ENCODE peak calls at places on chromosome 2, in six cellular contexts. F is left lung, K is body of pancreas, Z is lower lobe of right lung, I is hepatocyte, H is SK-N-SH. G is an unnamed sample. For H3K9me3 and H3K4me1, the result is how much of the 10 kb centered on the place peaks cover.

GRCh38 chr2:159090514-159091201 is 122.2 kb downstream of the TANC1 start:
- DNase-seq in F (no peak), K (peak), Z (no peak), I (no peak), H (no peak), G (no peak)

GRCh38 chr2:197145471-197146056 is 165.0 kb downstream of the ANKRD44 start:
- DNase-seq in F (no peak), K (no peak), Z (no peak), I (no peak), H (no peak), G (no peak)

GRCh38 chr2:169050476-169051240 is 18.7 kb upstream of the DHRS9 start:
- DNase-seq in F (no peak), K (no peak), Z (no peak), I (no peak), H (no peak), G (no peak)

GRCh38 chr2:23788100-23788499 is 138.8 kb downstream of the ATAD2B start:
- DNase-seq in F (no peak), K (no peak), Z (no peak), I (no peak), H (no peak), G (no peak)

GRCh38 chr2:232628466-232629200 is 4.8 kb upstream of the EFHD1 start:
- DNase-seq in F (peak), K (no peak), Z (no peak), I (no peak), H (no peak), G (no peak)

GRCh38 chr2:32851777-32852439 is 94.8 kb upstream of the LTBP1 start:
- DNase-seq in F (no peak), K (no peak), Z (no peak), I (no peak), H (no peak), G (no peak)

GRCh38 chr2:156400704-156401678 is 35.2 kb upstream of the GPD2 start:
- DNase-seq in F (no peak), K (peak), Z (peak), I (peak), H (peak), G (peak)

GRCh38 chr2:163157411-163157810 is 318.8 kb upstream of the KCNH7 start:
- DNase-seq in F (no peak), K (no peak), Z (no peak), I (no peak), H (no peak), G (no peak)

GRCh38 chr2:76170856-76171255 is 460.1 kb upstream of the GCFC2 start:
- DNase-seq in F (no peak), K (no peak), Z (no peak), I (no peak), H (no peak), G (no peak)

GRCh38 chr2:31430439-31431165 is 16.1 kb upstream of the XDH start:
- DNase-seq in F (no peak), K (no peak), Z (no peak), I (no peak), H (no peak), G (no peak)

GRCh38 chr2:196291418-196291817 is 120.0 kb upstream of the STK17B start:
- DNase-seq in F (no peak), K (no peak), Z (no peak), I (no peak), H (no peak), G (no peak)

GRCh38 chr2:44118257-44118656 is 50.4 kb upstream of the PPM1B start:
- DNase-seq in F (no peak), K (no peak), Z (no peak), I (no peak), H (no peak), G (no peak)

GRCh38 chr2:95121150-95121494 is 486 bp downstream of the MRPS5 start:
- DNase-seq in F (no peak), K (no peak), Z (no peak), I (no peak), H (no peak), G (peak)

GRCh38 chr2:13009027-13009426 is 292.3 kb downstream of the TRIB2 start:
- DNase-seq in F (no peak), K (no peak), Z (no peak), I (no peak), H (no peak), G (no peak)

GRCh38 chr2:222049946-222050345 is 248.9 kb downstream of the PAX3 start:
- DNase-seq in F (no peak), K (no peak), Z (no peak), I (no peak), H (no peak), G (no peak)

GRCh38 chr2:101790856-101791255 is 93.3 kb downstream of the MAP4K4 start:
- DNase-seq in F (no peak), K (no peak), Z (no peak), I (no peak), H (no peak), G (no peak)

GRCh38 chr2:216090369-216090786 is 8.7 kb downstream of the TMEM169 start:
- DNase-seq in F (no peak), K (no peak), Z (no peak), I (no peak), H (no peak), G (no peak)

GRCh38 chr2:168722592-168722991 is 79.8 kb upstream of the NOSTRIN start:
- DNase-seq in F (no peak), K (no peak), Z (no peak), I (no peak), H (no peak), G (no peak)

GRCh38 chr2:197274349-197274748 is 36.2 kb downstream of the ANKRD44 start:
- DNase-seq in F (no peak), K (no peak), Z (no peak), I (no peak), H (no peak), G (no peak)

GRCh38 chr2:85015653-85016360 is 44.8 kb downstream of the KCMF1 start:
- DNase-seq in F (no peak), K (no peak), Z (no peak), I (no peak), H (no peak), G (no peak)

GRCh38 chr2:240347373-240347940 is 88.0 kb upstream of the GPC1 start:
- DNase-seq in F (peak), K (no peak), Z (no peak), I (no peak), H (no peak), G (no peak)

GRCh38 chr2:166334800-166335199 is 40.9 kb downstream of the SCN9A start:
- DNase-seq in F (no peak), K (no peak), Z (no peak), I (no peak), H (no peak), G (no peak)

GRCh38 chr2:69376385-69376784 is 10.6 kb downstream of the GFPT1 start:
- DNase-seq in F (no peak), K (no peak), Z (no peak), I (no peak), H (no peak), G (no peak)

GRCh38 chr2:9803023-9803805 is 40.1 kb upstream of the TAF1B start:
- DNase-seq in F (peak), K (peak), Z (no peak), I (peak), H (no peak), G (no peak)

GRCh38 chr2:181268174-181268867 is 188.9 kb upstream of the ITGA4 start:
- DNase-seq in F (no peak), K (no peak), Z (no peak), I (no peak), H (no peak), G (no peak)

GRCh38 chr2:191150451-191151314 is at the start of gene STAT4:
- DNase-seq in F (peak), K (peak), Z (peak), I (peak), H (peak), G (peak)

GRCh38 chr2:163554864-163555263 is 180.9 kb downstream of the FIGN start:
- DNase-seq in F (no peak), K (no peak), Z (no peak), I (no peak), H (no peak), G (no peak)

GRCh38 chr2:23599691-23600090 is 214.7 kb downstream of the KLHL29 start:
- DNase-seq in F (no peak), K (no peak), Z (peak), I (no peak), H (no peak), G (no peak)

GRCh38 chr2:48717826-48718225 is 37.7 kb downstream of the LHCGR start:
- DNase-seq in F (no peak), K (no peak), Z (no peak), I (no peak), H (no peak), G (no peak)

GRCh38 chr2:53964987-53965687 is 5.7 kb downstream of the PSME4 start:
- DNase-seq in F (no peak), K (no peak), Z (no peak), I (no peak), H (no peak), G (no peak)

GRCh38 chr2:98476192-98476868 is 31.7 kb downstream of the INPP4A start:
- DNase-seq in F (no peak), K (peak), Z (no peak), I (no peak), H (no peak), G (no peak)

DNA sequence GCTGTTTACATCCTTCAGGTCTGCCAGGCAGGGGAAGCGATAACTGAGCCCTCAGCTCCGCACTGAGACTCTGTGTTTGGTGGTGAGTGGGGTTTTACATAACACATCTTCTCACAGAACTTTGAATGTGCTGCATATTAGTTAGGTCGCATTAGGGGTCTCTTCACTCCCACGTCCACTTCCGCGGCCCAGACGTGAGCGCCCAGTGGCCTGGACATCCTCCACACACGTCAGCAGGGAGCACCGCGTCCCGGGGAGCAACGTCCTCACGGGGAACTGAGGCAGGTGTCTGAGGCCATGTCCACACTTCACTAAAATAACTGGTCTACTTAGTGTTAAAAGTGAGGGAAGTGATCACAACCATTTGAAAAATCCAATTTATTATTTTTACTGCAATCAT is 100.4 kb upstream of the SATB2 start:
- DNase-seq in F (peak), K (no peak), Z (no peak), I (no peak), H (no peak), G (no peak)
- H3K9me3 ChIP-seq in F (under half), K (under half), Z (under half), I (under half), H (under half), G (under half)

GRCh38 chr2:207156045-207156444 is 9.7 kb downstream of the KLF7 start:
- DNase-seq in F (no peak), K (no peak), Z (no peak), I (no peak), H (no peak), G (no peak)
- H3K27ac ChIP-seq in F (no peak), K (no peak), Z (no peak), I (no peak), H (peak), G (no peak)

GRCh38 chr2:71174207-71174606 is 43.8 kb downstream of the MPHOSPH10 start:
- DNase-seq in F (no peak), K (no peak), Z (no peak), I (no peak), H (no peak), G (no peak)

DNA sequence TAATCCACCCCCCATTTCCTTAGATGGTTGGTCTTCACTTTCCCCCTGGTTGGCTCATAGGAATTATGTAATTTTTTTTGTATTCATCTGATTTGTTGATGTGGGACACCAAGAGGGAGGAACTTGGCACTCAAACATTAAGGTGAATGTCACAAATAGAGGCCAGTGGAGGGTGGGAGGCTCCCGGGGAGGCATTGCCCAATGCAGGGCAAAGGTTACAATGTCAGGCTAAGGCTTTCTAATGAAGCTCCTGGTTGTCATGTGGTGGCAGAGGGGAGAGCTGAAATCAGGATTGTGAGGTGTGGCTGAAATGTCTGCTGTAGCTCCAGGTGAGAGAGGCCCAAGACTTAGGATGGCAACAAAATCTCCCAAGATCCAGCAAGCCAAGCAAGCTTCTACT is 42.7 kb downstream of the MPHOSPH10 start:
- DNase-seq in F (no peak), K (no peak), Z (no peak), I (no peak), H (no peak), G (no peak)
- H3K4me1 ChIP-seq in F (under half), K (under half), Z (under half), I (under half), H (under half), G (under half)

DNA sequence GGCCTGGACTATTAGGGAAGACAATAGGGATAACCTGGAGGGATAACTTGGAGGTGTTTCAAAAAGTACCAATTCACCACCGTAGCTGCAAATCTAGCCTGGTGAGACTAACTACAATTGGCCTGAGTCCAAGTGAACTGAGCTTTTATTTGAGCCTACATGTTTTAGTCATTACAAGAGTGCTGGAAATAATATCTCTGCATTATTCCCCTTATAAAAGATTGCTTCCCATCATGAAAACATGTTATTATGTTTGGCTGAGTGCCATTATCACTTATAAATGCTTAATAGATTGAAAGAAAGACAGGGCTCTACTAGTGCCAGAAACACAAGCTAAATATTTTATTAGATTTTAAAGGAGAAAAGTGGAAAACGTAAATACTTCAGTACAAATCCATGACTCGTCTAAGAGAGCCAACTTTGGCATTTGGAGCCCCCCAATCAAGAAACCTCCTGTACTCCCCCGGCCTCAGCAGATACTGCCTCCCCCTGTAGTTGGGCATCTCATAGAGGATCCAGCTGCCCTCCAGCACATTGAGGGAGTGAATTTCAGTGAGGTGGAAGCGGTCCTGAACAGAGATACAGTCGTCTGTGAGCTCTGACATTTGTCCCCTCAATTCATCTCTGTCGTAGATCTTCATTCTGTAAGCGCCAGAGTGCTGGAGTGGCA is 3.6 kb downstream of the CRYGB start:
- DNase-seq in F (no peak), K (no peak), Z (no peak), I (no peak), H (peak), G (no peak)
- H3K9me3 ChIP-seq in F (under half), K (under half), Z (under half), I (under half), H (under half), G (under half)

GRCh38 chr2:120480346-120480902 is 134.5 kb downstream of the INHBB start:
- DNase-seq in F (no peak), K (peak), Z (no peak), I (no peak), H (no peak), G (no peak)
- H3K27ac ChIP-seq in F (no peak), K (no peak), Z (no peak), I (no peak), H (no peak), G (no peak)

GRCh38 chr2:119178811-119179601 is 20.5 kb upstream of the C1QL2 start:
- DNase-seq in F (no peak), K (peak), Z (no peak), I (no peak), H (no peak), G (no peak)
- H3K4me1 ChIP-seq in F (under half), K (under half), Z (under half), I (under half), H (under half), G (under half)

DNA sequence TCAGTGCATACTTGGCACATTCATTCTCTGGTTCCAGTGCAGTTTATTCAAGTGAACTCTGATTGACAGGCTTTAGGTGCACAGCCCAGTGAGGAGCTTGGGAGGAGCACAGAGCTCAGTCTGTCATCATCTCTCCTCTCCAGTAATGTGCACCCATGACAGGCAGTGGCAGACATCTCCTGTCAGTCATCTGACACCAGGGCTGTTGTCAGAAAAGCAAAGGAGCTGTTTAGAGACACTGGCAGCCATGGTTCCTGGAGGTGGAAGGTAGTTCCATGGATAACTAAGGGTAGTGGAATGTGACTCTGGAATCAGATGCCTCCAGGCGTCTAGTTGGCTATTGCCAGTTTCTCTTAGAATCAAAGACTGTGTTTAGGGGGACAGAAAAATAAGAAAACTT is 308.8 kb downstream of the DCDC2C start:
- DNase-seq in F (no peak), K (no peak), Z (no peak), I (no peak), H (no peak), G (no peak)
- H3K9me3 ChIP-seq in F (under half), K (under half), Z (under half), I (under half), H (under half), G (under half)

DNA sequence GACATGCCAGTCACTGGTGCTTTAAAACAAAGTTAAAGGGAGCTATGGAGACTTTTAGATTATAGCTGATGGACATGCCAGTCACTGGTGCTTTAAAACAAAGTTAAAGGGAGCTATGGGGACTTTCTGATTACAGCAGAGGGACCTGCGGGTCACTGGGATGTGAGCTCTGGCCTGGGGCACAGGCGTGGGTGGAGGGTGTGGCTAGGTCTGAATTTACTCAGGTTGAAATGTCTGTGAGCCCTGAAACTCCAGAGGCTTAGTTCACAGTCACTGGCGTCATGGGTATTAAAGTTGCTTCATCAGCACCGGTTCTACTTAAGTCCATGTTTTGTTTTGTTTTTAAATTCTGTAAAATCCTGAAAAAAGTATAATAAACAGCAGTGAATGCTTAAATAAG is 49.0 kb upstream of the TMEM18 start:
- DNase-seq in F (no peak), K (no peak), Z (no peak), I (no peak), H (no peak), G (no peak)
- H3K27ac ChIP-seq in F (no peak), K (no peak), Z (no peak), I (no peak), H (no peak), G (no peak)